ENCODE peak calls at places on chromosomes 16 and 17, in five cellular contexts. U, X, P, F and H are unnamed samples.
A peak's percentile ranks its signal among the peaks of the same experiment; 100 is the strongest.

GRCh38 chr16:21566891-21567414 is 32.4 kb upstream of the METTL9 start:
- DNase-seq in P (no peak), X (no peak), U (no peak), F (no peak), H (no peak)

GRCh38 chr17:29124135-29124930 is 55.9 kb downstream of the MYO18A start:
- DNase-seq in X (peak; percentile 83), U (peak; percentile 72), P (no peak), F (no peak), H (no peak)

GRCh38 chr16:7742626-7743025 is 410.0 kb downstream of the RBFOX1 start:
- DNase-seq in F (no peak), P (no peak), U (no peak), X (no peak), H (no peak)

GRCh38 chr17:78313735-78314648 is 45.9 kb downstream of the SOCS3 start:
- DNase-seq in X (peak; percentile 98), P (peak; percentile 84), U (peak; percentile 75), F (peak; percentile 79), H (no peak)

GRCh38 chr17:82160081-82160480 is 52.6 kb downstream of the CCDC57 start:
- DNase-seq in U (no peak), P (no peak), X (no peak), F (no peak), H (no peak)

GRCh38 chr17:7523033-7523432 is 25.8 kb upstream of the TNFSF12 start:
- DNase-seq in P (no peak), U (peak; percentile 39), F (peak; percentile 32), X (no peak), H (no peak)

GRCh38 chr16:12354296-12354818 is 377.8 kb downstream of the SNX29 start:
- DNase-seq in F (no peak), P (no peak), X (no peak), U (no peak), H (no peak)

GRCh38 chr17:3788200-3788599 is 12.8 kb downstream of the ITGAE start:
- DNase-seq in F (no peak), X (no peak), U (no peak), P (no peak), H (no peak)

GRCh38 chr16:11484691-11485258 is 101.9 kb downstream of the LITAF start:
- DNase-seq in P (no peak), U (no peak), F (no peak), X (no peak), H (no peak)

GRCh38 chr17:1473841-1474240 is 17.8 kb upstream of the CRK start:
- DNase-seq in U (no peak), X (no peak), P (no peak), F (no peak), H (no peak)

GRCh38 chr17:26962255-26963162 is 331.4 kb upstream of the WSB1 start:
- DNase-seq in U (peak; percentile 15), P (no peak), F (no peak), X (no peak), H (no peak)

GRCh38 chr16:31421587-31421986 is 6.6 kb downstream of the COX6A2 start:
- DNase-seq in U (no peak), P (no peak), F (no peak), X (no peak), H (no peak)

GRCh38 chr16:65101009-65101408 is 20.9 kb downstream of the CDH11 start:
- DNase-seq in U (no peak), X (no peak), F (no peak), P (no peak), H (no peak)

GRCh38 chr16:89502319-89502843 is 5.8 kb upstream of the SPG7 start:
- DNase-seq in F (no peak), X (peak; percentile 85), U (no peak), P (no peak), H (no peak)

GRCh38 chr17:35189291-35189690 is 4.9 kb downstream of the SLC35G3 start:
- DNase-seq in F (no peak), P (no peak), X (no peak), U (no peak), H (no peak)

GRCh38 chr16:85329059-85329812 is 217.0 kb upstream of the CIBAR2 start:
- DNase-seq in F (no peak), X (no peak), P (no peak), U (peak; percentile 97), H (no peak)

GRCh38 chr17:7213895-7214299 is 5.7 kb downstream of the DLG4 start:
- DNase-seq in X (peak; percentile 94), U (peak; percentile 100), F (peak; percentile 60), P (peak; percentile 91), H (no peak)

GRCh38 chr17:21535686-21536085 is 156.6 kb upstream of the KCNJ18 start:
- DNase-seq in F (no peak), X (no peak), P (no peak), U (no peak), H (no peak)

GRCh38 chr16:14677627-14678026 is 16.5 kb downstream of the PLA2G10 start:
- DNase-seq in X (no peak), U (no peak), F (no peak), P (no peak), H (no peak)

GRCh38 chr17:12736526-12736925 is 52.8 kb upstream of the ARHGAP44 start:
- DNase-seq in X (no peak), U (no peak), P (peak; percentile 52), F (no peak), H (no peak)

GRCh38 chr16:15644306-15644961 is 1.5 kb upstream of the MARF1 start:
- DNase-seq in F (no peak), X (no peak), P (no peak), U (peak; percentile 42), H (no peak)

GRCh38 chr17:72687941-72688340 is 404.5 kb downstream of the SLC39A11 start:
- DNase-seq in P (no peak), X (no peak), U (no peak), F (no peak), H (no peak)

GRCh38 chr17:4229627-4230026 is 34.2 kb downstream of the ANKFY1 start:
- DNase-seq in U (no peak), P (no peak), F (no peak), X (no peak), H (no peak)

GRCh38 chr17:34584805-34585416 is 5.5 kb downstream of the TMEM132E start:
- DNase-seq in U (peak; percentile 29), P (no peak), X (peak; percentile 49), F (no peak), H (no peak)

GRCh38 chr17:27977751-27978688 is 64.5 kb upstream of the NLK start:
- DNase-seq in X (no peak), F (no peak), P (no peak), U (no peak), H (no peak)

GRCh38 chr17:79214940-79215604 is 140.4 kb downstream of the ENGASE start:
- DNase-seq in U (no peak), X (no peak), P (no peak), F (no peak), H (no peak)

GRCh38 chr16:49019826-49020401 is 261.7 kb downstream of the CBLN1 start:
- DNase-seq in F (no peak), P (no peak), U (no peak), X (no peak), H (no peak)

GRCh38 chr17:8465381-8466158 is 29.9 kb downstream of the NDEL1 start:
- DNase-seq in P (no peak), F (no peak), X (no peak), U (no peak), H (no peak)

GRCh38 chr17:17535957-17536356 is 39.8 kb upstream of the RASD1 start:
- DNase-seq in U (no peak), F (peak; percentile 86), P (peak; percentile 88), X (peak; percentile 80), H (no peak)

GRCh38 chr16:79609861-79610260 is 9.3 kb upstream of the MAF start:
- DNase-seq in P (no peak), U (no peak), F (no peak), X (no peak), H (no peak)

GRCh38 chr17:72719582-72720493 is 372.6 kb downstream of the SLC39A11 start:
- DNase-seq in X (no peak), U (no peak), P (no peak), F (no peak), H (no peak)

GRCh38 chr17:10120113-10120485 is 78.3 kb downstream of the GAS7 start:
- DNase-seq in F (no peak), U (no peak), X (no peak), P (no peak), H (no peak)

GRCh38 chr16:51473091-51473490 is 322.0 kb upstream of the SALL1 start:
- DNase-seq in P (no peak), U (no peak), F (no peak), X (no peak), H (no peak)

GRCh38 chr17:19457046-19457445 is 46.0 kb downstream of the RNF112 start:
- DNase-seq in X (no peak), P (peak; percentile 19), F (no peak), U (no peak), H (no peak)
- H3K4me1 ChIP-seq in X (no peaks in the 10 kb centered on the region), P (no peaks in the 10 kb centered on the region), F (peaks cover 10% of the 10 kb centered on the region), U (peaks cover 57% of the 10 kb centered on the region), H (peaks cover 20% of the 10 kb centered on the region)

DNA sequence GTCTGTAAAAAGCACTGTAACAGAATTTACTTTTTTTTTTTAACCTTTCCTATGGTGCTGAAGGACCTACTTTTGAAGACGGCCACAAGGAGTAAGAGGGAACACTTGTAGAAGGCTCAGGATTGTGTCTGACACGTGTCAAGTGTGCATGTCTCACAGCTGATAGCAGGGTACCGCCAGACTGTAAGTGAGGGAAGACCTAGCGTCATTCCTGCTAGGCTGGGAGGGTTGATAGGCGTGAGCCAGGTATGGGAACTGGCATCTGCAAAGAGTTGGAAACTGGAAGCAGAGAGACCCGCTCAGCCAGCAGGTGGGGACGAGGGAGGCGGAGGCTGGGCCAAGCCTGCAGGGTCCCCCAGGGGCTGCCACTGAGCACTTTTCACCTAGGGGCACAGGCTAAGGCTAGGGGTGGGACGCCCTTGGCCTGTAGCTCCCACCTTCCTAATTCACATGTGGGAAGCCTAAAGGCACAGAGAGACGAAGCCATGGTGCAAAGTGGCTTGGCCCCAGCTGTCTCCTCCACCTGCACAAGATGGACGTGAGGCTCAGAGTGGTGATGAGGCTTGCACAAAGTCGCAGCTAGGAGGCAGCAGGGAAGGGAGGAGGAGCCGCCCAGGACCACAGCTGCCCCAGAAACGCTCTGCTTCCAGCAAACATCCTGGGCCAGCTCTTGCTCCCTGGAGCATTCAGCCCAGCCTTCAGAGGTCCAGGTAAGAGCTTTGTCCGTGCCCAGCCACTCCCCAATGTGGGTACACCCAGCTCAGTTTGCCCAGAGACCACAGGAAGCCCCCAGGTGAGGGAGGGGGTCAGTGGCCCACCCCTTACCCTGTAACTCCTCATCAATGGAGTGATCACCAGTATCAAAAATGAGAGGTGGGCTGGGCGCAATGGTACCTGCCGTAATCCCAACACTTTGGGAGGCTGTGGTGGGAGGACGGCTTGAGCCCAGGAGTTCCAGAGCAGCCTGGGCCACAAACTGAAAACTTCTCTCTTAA is 18.9 kb downstream of the VASN start:
- DNase-seq in X (no peak), F (no peak), P (peak; percentile 59), U (peak; percentile 50), H (no peak)
- TF ChIP-seq CTCF in X (no peak), F (no peak), P (no peak), U (peak; percentile 30), H (no peak)

DNA sequence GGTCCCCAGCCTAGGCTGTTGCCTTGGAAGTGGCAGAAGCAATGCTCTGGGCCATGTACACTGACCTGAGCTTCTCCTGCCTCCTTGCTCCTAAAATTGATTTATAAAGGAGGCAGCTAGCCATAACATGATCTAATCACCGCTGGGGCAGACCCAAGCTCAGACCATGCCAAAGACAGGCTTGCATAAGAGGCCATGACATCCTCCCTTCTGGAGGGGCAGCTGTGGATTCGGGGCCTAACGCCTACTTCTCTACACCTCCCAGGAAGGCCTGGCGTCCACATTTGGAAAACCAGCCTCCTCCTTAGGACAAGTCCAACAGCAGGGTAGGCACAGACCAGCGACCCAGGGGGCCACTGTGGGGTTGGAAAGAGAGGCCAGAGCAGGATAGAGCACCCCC is 12.4 kb downstream of the HSD11B2 start:
- DNase-seq in F (peak; percentile 43), X (no peak), U (no peak), P (peak; percentile 75), H (no peak)
- H3K4me1 ChIP-seq in F (peaks cover 71% of the 10 kb centered on the region), X (peaks cover 13% of the 10 kb centered on the region), U (peaks cover 7% of the 10 kb centered on the region), P (no peaks in the 10 kb centered on the region), H (peaks cover 88% of the 10 kb centered on the region)

GRCh38 chr17:40433551-40434384 is 9.5 kb upstream of the IGFBP4 start:
- DNase-seq in F (no peak), X (peak; percentile 66), P (peak; percentile 55), U (peak; percentile 72), H (peak; percentile 77)
- TF ChIP-seq CTCF in F (peak; percentile 60), X (peak; percentile 33), P (peak; percentile 28), U (peak; percentile 64), H (no peak)